ENCODE peak calls at places on chromosome 7, in five cellular contexts. W is mesenchymal stem cell, H is H9, I is IMR-90, R is neuronal stem cell. J is an unnamed sample.

GRCh38 chr7:139851770-139852481 is 22.9 kb downstream of the TBXAS1 start:
- DNase-seq in I (no peak), R (no peak), H (no peak), W (no peak), J (no peak)

GRCh38 chr7:27464970-27465369 is 197.7 kb downstream of the HIBADH start:
- DNase-seq in H (no peak), W (no peak), I (no peak), R (no peak), J (no peak)

GRCh38 chr7:9453521-9453920 is 1020.1 kb downstream of the NXPH1 start:
- DNase-seq in W (peak), R (no peak), I (no peak), H (no peak), J (no peak)

GRCh38 chr7:99365318-99366141 is 9.0 kb upstream of the ARPC1B start:
- DNase-seq in I (no peak), R (no peak), W (no peak), H (peak), J (peak)

GRCh38 chr7:82578430-82578829 is 134.9 kb upstream of the CACNA2D1 start:
- DNase-seq in W (peak), R (no peak), I (peak), H (no peak), J (no peak)

GRCh38 chr7:89123871-89124270 is 328.3 kb upstream of the TEX47 start:
- DNase-seq in W (no peak), H (no peak), R (no peak), I (no peak), J (no peak)

GRCh38 chr7:151432658-151433521 is 7.1 kb downstream of the CRYGN start:
- DNase-seq in I (no peak), R (no peak), W (no peak), H (no peak), J (no peak)

GRCh38 chr7:149564340-149565095 is 66.9 kb upstream of the ZNF746 start:
- DNase-seq in I (no peak), R (no peak), W (no peak), H (no peak), J (no peak)

GRCh38 chr7:26853788-26854393 is 10.5 kb downstream of the SKAP2 start:
- DNase-seq in R (no peak), I (peak), H (no peak), W (peak), J (no peak)

GRCh38 chr7:91683823-91684222 is 196.7 kb downstream of the MTERF1 start:
- DNase-seq in H (no peak), R (no peak), W (peak), I (peak), J (no peak)

GRCh38 chr7:40598915-40599314 is 464.1 kb downstream of the SUGCT start:
- DNase-seq in W (no peak), H (no peak), I (no peak), R (no peak), J (no peak)

GRCh38 chr7:46586406-46586805 is 665.3 kb upstream of the IGFBP3 start:
- DNase-seq in W (peak), I (peak), R (no peak), H (no peak), J (no peak)

GRCh38 chr7:108239501-108240225 is 109.5 kb upstream of the LAMB4 start:
- DNase-seq in I (no peak), W (no peak), R (no peak), H (no peak), J (no peak)

DNA sequence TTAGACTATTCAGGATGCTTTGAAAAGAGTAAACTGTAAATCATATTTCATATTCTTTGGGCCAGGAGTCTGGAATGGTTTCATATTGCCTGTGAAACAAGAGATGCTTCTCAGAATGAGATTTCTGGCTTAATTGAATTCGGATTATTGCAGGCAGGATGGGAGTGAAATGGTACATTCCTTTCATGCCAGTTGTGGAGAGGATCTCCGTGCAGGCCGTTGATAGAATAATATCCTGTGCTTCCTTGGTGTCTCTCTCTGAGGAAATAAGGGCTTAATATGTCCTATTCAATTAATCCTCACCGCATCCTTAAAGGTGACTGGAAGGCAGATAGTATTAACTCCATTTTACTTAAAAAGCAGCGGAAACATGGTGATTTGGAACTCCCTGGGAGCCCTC is 56.6 kb downstream of the CUX1 start:
- DNase-seq in W (peak), I (peak), R (no peak), H (no peak), J (no peak)
- H2AFZ ChIP-seq in W (no peak), I (no peak), R (no peak), H (no peak), J (no peak)

GRCh38 chr7:155340721-155341120 is 43.0 kb downstream of the INSIG1 start:
- DNase-seq in H (no peak), W (no peak), I (no peak), R (no peak), J (no peak)
- H4K91ac ChIP-seq in H (no peak), W (peak), I (no peak), R (no peak), J (no peak)

GRCh38 chr7:157994319-157994718 is 593.3 kb downstream of the PTPRN2 start:
- DNase-seq in W (no peak), I (no peak), R (no peak), H (no peak), J (no peak)

GRCh38 chr7:157996359-157997079 is 591.1 kb downstream of the PTPRN2 start:
- DNase-seq in I (no peak), H (no peak), W (no peak), R (no peak), J (no peak)

GRCh38 chr7:157997471-157997870 is 590.2 kb downstream of the PTPRN2 start:
- DNase-seq in R (no peak), W (no peak), I (no peak), H (no peak), J (no peak)

GRCh38 chr7:157997080-157997440 is 590.6 kb downstream of the PTPRN2 start:
- DNase-seq in I (no peak), R (no peak), H (no peak), W (no peak), J (no peak)

GRCh38 chr7:157995815-157996214 is 591.8 kb downstream of the PTPRN2 start:
- DNase-seq in W (no peak), R (no peak), I (no peak), H (no peak), J (no peak)
- H3K18ac ChIP-seq in W (no peak), R (no peak), I (no peak), H (no peak), J (no peak)

GRCh38 chr7:134761206-134761786 is 18.1 kb upstream of the CALD1 start:
- DNase-seq in W (no peak), I (no peak), R (no peak), H (no peak), J (no peak)
- H2AFZ ChIP-seq in W (no peak), I (no peak), R (no peak), H (no peak), J (no peak)

DNA sequence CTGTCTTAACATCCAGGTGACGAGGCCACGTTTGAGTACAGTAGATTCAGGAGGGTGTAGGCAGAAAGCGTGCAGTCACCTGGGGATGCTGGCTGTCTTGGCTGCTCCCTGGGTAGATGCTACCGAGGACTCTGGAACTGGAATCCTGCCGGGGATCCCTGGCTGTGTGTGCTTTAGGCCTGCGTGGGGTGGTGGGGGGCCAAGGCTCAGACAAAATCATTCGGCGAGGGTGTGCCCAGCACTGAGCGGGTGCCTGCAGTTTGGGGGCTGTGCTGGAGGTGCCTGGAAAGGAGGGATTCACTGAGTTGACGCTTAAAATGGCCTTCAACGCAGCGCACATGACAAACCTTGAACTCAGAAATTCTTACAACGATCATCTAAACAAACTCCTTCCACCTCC is 93.5 kb upstream of the PODXL start:
- DNase-seq in W (no peak), H (no peak), R (no peak), I (no peak), J (no peak)
- H4K91ac ChIP-seq in W (no peak), H (no peak), R (no peak), I (no peak), J (peak)

GRCh38 chr7:94223375-94224084 is 171.2 kb upstream of the COL1A2 start:
- DNase-seq in I (peak), W (peak), R (peak), H (peak), J (peak)
- H3K18ac ChIP-seq in I (peak), W (peak), R (no peak), H (no peak), J (no peak)